ENCODE peak calls at places on chromosomes 3 and 15, in six cellular contexts. G is AG04450, A is mammary epithelial cell, U is NB4, B is PC-3, Q is fibroblast of lung. H is an unnamed sample.
A peak's percentile ranks its signal among the peaks of the same experiment; 100 is the strongest.

GRCh38 chr3:134761213-134761612 is 33.8 kb upstream of the EPHB1 start:
- DNase-seq in U (no peak), Q (no peak), A (no peak), B (no peak), G (no peak), H (no peak)

GRCh38 chr15:46815765-46816164 is 901.5 kb upstream of the SEMA6D start:
- DNase-seq in U (no peak), A (no peak), B (no peak), G (no peak), Q (no peak), H (no peak)

GRCh38 chr3:105876745-105877624 is 8.2 kb upstream of the CBLB start:
- DNase-seq in A (no peak), Q (no peak), U (no peak), B (no peak), G (no peak), H (no peak)

GRCh38 chr15:31230630-31231485 is 95.8 kb upstream of the KLF13 start:
- DNase-seq in Q (no peak), A (no peak), B (no peak), U (no peak), G (no peak), H (peak; percentile 6)

GRCh38 chr15:45657769-45658545 is 23.1 kb downstream of the SQOR start:
- DNase-seq in Q (no peak), U (no peak), B (no peak), G (no peak), A (no peak), H (no peak)

GRCh38 chr3:147318900-147319299 is 87.4 kb downstream of the ZIC4 start:
- DNase-seq in G (no peak), B (peak; percentile 11), Q (peak; percentile 5), U (no peak), A (no peak), H (no peak)

GRCh38 chr15:58309993-58310928 is 121.5 kb upstream of the LIPC start:
- DNase-seq in A (no peak), Q (no peak), B (no peak), G (no peak), U (no peak), H (no peak)

GRCh38 chr3:71659758-71660666 is 65.2 kb downstream of the EIF4E3 start:
- DNase-seq in B (no peak), G (no peak), Q (peak; percentile 31), A (no peak), U (no peak), H (no peak)

GRCh38 chr3:176428552-176428951 is 768.7 kb downstream of the TBL1XR1 start:
- DNase-seq in B (no peak), G (no peak), Q (no peak), A (no peak), U (no peak), H (no peak)

GRCh38 chr3:131221731-131222130 is 159.8 kb upstream of the NUDT16 start:
- DNase-seq in U (no peak), A (peak; percentile 69), B (peak; percentile 7), Q (peak; percentile 90), G (peak; percentile 23), H (peak; percentile 77)

DNA sequence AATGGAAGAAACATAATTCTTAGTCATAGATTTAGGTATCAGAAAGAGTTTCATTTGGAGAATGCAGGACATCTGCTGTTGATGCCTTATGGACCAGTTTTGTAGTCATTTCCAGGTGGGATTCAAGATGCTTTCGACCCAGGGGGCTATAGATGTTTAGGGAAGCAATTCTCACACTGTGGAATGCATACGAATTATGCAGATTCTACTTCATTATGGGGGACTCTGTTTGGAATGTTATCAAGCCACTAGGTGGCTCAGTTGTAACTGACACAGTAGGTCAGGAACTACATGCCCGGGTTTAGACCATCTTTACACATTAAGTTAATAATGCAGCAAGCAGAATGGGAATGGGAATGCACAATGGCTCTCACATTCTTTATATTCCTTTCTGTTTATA is 1359.8 kb downstream of the ZPLD1 start:
- DNase-seq in Q (no peak), A (no peak), B (peak; percentile 25), G (no peak), U (peak; percentile 11), H (no peak)
- TF ChIP-seq CTCF in Q (no peak), A (peak; percentile 6), B (peak; percentile 54), G (no peak), U (peak; percentile 16), H (peak; percentile 6)

DNA sequence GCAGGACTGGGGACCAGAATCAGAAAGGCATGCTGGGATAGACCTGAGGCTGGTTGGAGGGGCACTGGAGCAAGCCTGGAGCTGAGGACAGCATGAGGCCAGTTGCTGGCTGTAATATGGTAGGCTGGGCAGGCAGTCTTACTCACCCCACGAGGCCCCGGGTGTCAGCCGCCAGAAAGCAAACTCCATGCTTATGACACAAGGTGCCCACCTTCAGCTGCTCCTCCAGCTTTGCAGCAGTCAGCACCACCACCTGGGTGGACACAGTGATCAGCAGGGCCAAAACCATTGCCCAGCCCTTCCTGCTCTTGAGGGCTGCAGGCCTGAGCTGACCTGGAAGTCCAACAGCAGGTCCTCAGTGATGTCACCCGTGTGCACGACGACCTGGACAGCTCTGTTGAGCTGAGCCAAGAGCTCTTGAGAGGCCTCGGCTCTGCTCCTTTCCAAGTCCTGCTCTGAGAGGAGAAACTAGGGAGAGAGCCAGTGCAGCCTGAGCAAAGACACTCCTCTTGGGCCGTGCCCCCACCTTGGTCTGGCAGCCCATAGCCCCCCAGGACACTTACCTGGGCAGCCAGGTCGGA is 747 bp downstream of the UBA7 start:
- DNase-seq in U (no peak), G (no peak), Q (no peak), B (no peak), A (no peak), H (no peak)
- H3K4me3 ChIP-seq in U (peak overlapping the region; percentile 42), G (peak overlapping the region; percentile 72), Q (peak overlapping the region; percentile 58), B (no peak overlapping the region), A (no peak overlapping the region), H (no peak overlapping the region)

GRCh38 chr3:39937315-39937714 is 127.9 kb downstream of the MYRIP start:
- DNase-seq in A (no peak), B (no peak), U (no peak), G (no peak), Q (no peak), H (no peak)
- TF ChIP-seq CTCF in A (no peak), B (no peak), U (no peak), G (no peak), Q (no peak), H (no peak)

DNA sequence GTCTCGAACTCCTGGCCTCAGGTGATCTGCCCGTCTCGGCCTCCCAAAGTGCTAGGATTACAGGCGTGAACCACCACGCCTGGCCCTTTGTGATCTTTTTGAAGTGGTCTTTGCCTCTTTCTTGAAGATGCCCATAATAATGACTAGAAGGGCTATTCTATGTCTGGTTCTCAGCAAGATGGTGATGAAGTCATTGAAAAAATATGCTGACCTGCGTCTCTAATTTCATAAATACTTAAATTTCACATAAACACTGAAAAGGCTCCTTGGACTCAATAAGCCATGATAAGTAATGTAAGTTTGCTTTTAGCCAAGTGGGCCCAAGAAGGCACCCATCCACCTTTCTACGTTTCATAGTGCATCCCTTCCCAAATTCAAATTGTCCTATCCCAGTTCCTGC is 775 bp upstream of the MAPK6 start:
- DNase-seq in B (peak; percentile 11), Q (peak; percentile 67), A (no peak), U (no peak), G (peak; percentile 60), H (no peak)
- H3K4me3 ChIP-seq in B (peak overlapping the region; percentile 70), Q (peak overlapping the region; percentile 61), A (no peak overlapping the region), U (peak overlapping the region; percentile 60), G (peak overlapping the region; percentile 62), H (peak overlapping the region; percentile 60)

H was measured in epithelial cell of esophagus.